ENCODE peak calls at places on chromosome 7, in four cellular contexts. X, M, V and K are unnamed samples.

GRCh38 chr7:20026762-20027161 is 190.4 kb downstream of the MACC1 start:
- ATAC-seq in V (no peak), M (no peak), X (no peak), K (no peak)

GRCh38 chr7:133978502-133979295 is 148.4 kb upstream of the LRGUK start:
- ATAC-seq in X (no peak), V (no peak), M (no peak), K (no peak)

GRCh38 chr7:47153571-47153970 is 428.3 kb downstream of the TNS3 start:
- ATAC-seq in X (peak), V (no peak), M (no peak), K (no peak)

GRCh38 chr7:126685018-126685573 is 567.6 kb downstream of the GRM8 start:
- ATAC-seq in M (no peak), V (no peak), X (no peak), K (peak)

GRCh38 chr7:1555046-1555812 is 776 bp downstream of the TMEM184A start:
- ATAC-seq in V (peak), M (no peak), X (peak), K (peak)

GRCh38 chr7:67462781-67463191 is 466.2 kb downstream of the TYW1 start:
- ATAC-seq in V (no peak), X (no peak), M (peak), K (peak)

GRCh38 chr7:84251183-84251845 is 56.7 kb upstream of the SEMA3A start:
- ATAC-seq in X (no peak), M (no peak), V (no peak), K (no peak)

GRCh38 chr7:74599251-74599650 is 58.3 kb upstream of the GTF2I start:
- ATAC-seq in M (no peak), V (no peak), X (no peak), K (no peak)

GRCh38 chr7:157515342-157516041 is 178.7 kb downstream of the DNAJB6 start:
- ATAC-seq in X (peak), M (no peak), V (no peak), K (no peak)

GRCh38 chr7:136687693-136688322 is 180.6 kb upstream of the CHRM2 start:
- ATAC-seq in M (no peak), X (no peak), V (peak), K (no peak)

GRCh38 chr7:18221377-18222290 is 194.0 kb upstream of the PRPS1L1 start:
- ATAC-seq in X (no peak), M (peak), V (no peak), K (no peak)

GRCh38 chr7:131110294-131111080 is 217.2 kb upstream of the MKLN1 start:
- ATAC-seq in V (peak), X (peak), M (no peak), K (no peak)

GRCh38 chr7:43655584-43655983 is 72.7 kb downstream of the STK17A start:
- ATAC-seq in M (no peak), V (no peak), X (no peak), K (no peak)

GRCh38 chr7:90067171-90067570 is 87.1 kb upstream of the STEAP1 start:
- ATAC-seq in X (no peak), M (no peak), V (no peak), K (no peak)

GRCh38 chr7:154440058-154440457 is 387.9 kb downstream of the DPP6 start:
- ATAC-seq in M (no peak), X (no peak), V (no peak), K (no peak)

GRCh38 chr7:142328551-142328950 is 70.7 kb upstream of the PRSS58 start:
- ATAC-seq in X (no peak), V (no peak), M (no peak), K (no peak)

GRCh38 chr7:92749832-92750231 is 86.5 kb downstream of the CDK6 start:
- ATAC-seq in M (no peak), V (no peak), X (no peak), K (no peak)

GRCh38 chr7:136923111-136923510 is 54.7 kb downstream of the CHRM2 start:
- ATAC-seq in X (no peak), M (no peak), V (no peak), K (no peak)

GRCh38 chr7:77338260-77338659 is 77.9 kb downstream of the GSAP start:
- ATAC-seq in M (no peak), V (no peak), X (no peak), K (peak)

GRCh38 chr7:99126921-99127553 is 16.9 kb downstream of the SMURF1 start:
- ATAC-seq in M (peak), V (peak), X (no peak), K (peak)

GRCh38 chr7:47543659-47544058 is 38.3 kb downstream of the TNS3 start:
- ATAC-seq in V (no peak), M (no peak), X (no peak), K (no peak)

GRCh38 chr7:5255832-5256231 is 26.9 kb upstream of the SLC29A4 start:
- ATAC-seq in V (no peak), M (no peak), X (no peak), K (no peak)

GRCh38 chr7:76246804-76247389 is 45.2 kb downstream of the SRRM3 start:
- ATAC-seq in X (peak), M (no peak), V (peak), K (no peak)

GRCh38 chr7:154853063-154853726 is 149.7 kb downstream of the PAXIP1 start:
- ATAC-seq in X (no peak), V (no peak), M (no peak), K (no peak)

GRCh38 chr7:124762611-124763143 is 2.9 kb downstream of the GPR37 start:
- ATAC-seq in M (no peak), V (no peak), X (peak), K (no peak)

GRCh38 chr7:120662291-120662690 is 195.7 kb downstream of the TSPAN12 start:
- ATAC-seq in M (no peak), V (no peak), X (no peak), K (no peak)

GRCh38 chr7:18626086-18626485 is 130.5 kb downstream of the HDAC9 start:
- ATAC-seq in V (no peak), M (peak), X (no peak), K (no peak)

GRCh38 chr7:21651697-21652096 is 108.9 kb downstream of the DNAH11 start:
- ATAC-seq in X (no peak), M (no peak), V (no peak), K (no peak)

GRCh38 chr7:74057216-74057925 is 26.2 kb upstream of the LIMK1 start:
- ATAC-seq in X (no peak), V (no peak), M (no peak), K (no peak)

GRCh38 chr7:6382797-6383196 is 65.0 kb downstream of the DAGLB start:
- ATAC-seq in V (peak), M (no peak), X (no peak), K (no peak)

GRCh38 chr7:17617857-17618651 is 319.6 kb downstream of the AHR start:
- ATAC-seq in X (peak), V (no peak), M (no peak), K (no peak)

GRCh38 chr7:27134392-27134791 is 3.8 kb upstream of the HOXA4 start:
- ATAC-seq in M (no peak), X (no peak), V (no peak), K (peak)

GRCh38 chr7:619356-619840 is 99.8 kb upstream of the PDGFA start:
- ATAC-seq in M (no peak), X (no peak), V (no peak), K (no peak)

GRCh38 chr7:130394421-130395188 is 14.3 kb downstream of the CPA1 start:
- ATAC-seq in X (no peak), M (no peak), V (peak), K (no peak)

GRCh38 chr7:101828308-101829020 is 11.0 kb downstream of the CUX1 start:
- ATAC-seq in M (peak), V (no peak), X (no peak), K (no peak)

GRCh38 chr7:43110790-43111362 is 1.6 kb upstream of the HECW1 start:
- ATAC-seq in M (no peak), X (no peak), V (no peak), K (no peak)

DNA sequence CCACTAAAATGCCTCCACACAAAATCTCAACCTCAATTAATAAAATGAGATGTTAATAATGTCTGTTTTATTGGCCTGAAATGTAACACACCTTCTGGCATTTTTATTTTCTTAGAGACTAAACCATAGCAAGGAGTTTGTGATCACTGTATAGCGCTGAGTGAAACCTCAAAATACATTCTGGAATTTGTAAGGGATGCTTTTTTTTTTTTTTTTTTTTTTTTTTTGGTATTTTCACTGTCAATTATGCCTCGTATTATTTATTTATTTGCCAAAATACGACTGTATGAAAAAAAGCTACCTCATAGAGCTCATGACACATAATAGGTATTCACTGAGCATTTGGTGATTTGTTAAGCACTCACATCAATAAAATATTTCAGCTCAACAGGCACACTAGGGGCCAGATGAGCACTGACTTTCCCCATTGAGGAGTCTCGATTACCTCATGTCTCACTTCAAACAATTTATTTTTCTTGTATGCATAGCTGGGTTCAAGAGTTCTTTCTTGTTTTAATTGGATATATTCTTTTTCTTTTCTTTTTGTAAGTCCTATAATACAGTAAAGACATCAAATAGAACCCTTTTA is 36.5 kb downstream of the SEMA3C start:
- ATAC-seq in V (no peak), M (no peak), X (no peak), K (no peak)
- H3K27ac ChIP-seq in V (no peak), M (no peak), X (no peak), K (no peak)

GRCh38 chr7:150451833-150452431 is 1.5 kb downstream of the GIMAP8 start:
- ATAC-seq in V (no peak), X (no peak), M (peak), K (no peak)

GRCh38 chr7:150450491-150450992 is at the start of gene GIMAP8:
- ATAC-seq in X (peak), V (no peak), M (peak), K (peak)

GRCh38 chr7:150453186-150453585 is 2.8 kb downstream of the GIMAP8 start:
- ATAC-seq in M (no peak), X (no peak), V (no peak), K (no peak)

GRCh38 chr7:150449206-150449956 is 1.0 kb upstream of the GIMAP8 start:
- ATAC-seq in X (no peak), M (no peak), V (peak), K (no peak)

GRCh38 chr7:150451097-150451793 is 815 bp downstream of the GIMAP8 start:
- ATAC-seq in X (no peak), V (no peak), M (peak), K (peak)
- TF ChIP-seq POLR2A in X (no peak), V (no peak), M (no peak), K (peak)

DNA sequence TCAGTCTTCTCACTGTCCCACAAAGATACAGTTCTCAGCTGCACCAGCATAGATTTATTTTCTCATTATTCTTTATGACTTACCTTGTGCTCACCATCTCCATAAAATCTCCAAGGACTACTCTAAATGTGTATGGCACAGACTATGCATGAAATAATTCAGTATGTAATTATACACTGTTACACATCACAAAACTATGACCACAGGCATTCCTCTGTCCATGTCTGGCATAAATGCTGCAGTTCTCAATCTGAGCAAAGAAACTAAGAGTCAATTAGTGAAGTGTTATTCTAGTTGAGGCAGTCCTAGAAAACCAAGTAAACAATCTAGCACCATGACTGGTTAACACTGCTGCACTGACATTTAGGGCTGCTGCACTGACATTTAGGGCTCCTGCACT is 2.7 kb downstream of the CYCS start:
- ATAC-seq in X (no peak), M (no peak), V (no peak), K (no peak)
- H3K27ac ChIP-seq in X (no peak), M (no peak), V (no peak), K (no peak)

GRCh38 chr7:51139796-51140195 is 176.8 kb downstream of the COBL start:
- ATAC-seq in X (no peak), M (no peak), V (no peak), K (no peak)
- TF ChIP-seq POLR2A in X (no peak), M (no peak), V (no peak), K (no peak)

GRCh38 chr7:151694441-151694827 is 174.7 kb upstream of the RHEB start:
- ATAC-seq in X (no peak), M (no peak), V (no peak), K (no peak)
- H3K27ac ChIP-seq in X (no peak), M (peak), V (no peak), K (peak)

GRCh38 chr7:151079199-151079910 is 1.3 kb downstream of the FASTK start:
- ATAC-seq in X (no peak), V (no peak), M (no peak), K (no peak)

GRCh38 chr7:151082151-151083070 is 882 bp downstream of the TMUB1 start:
- ATAC-seq in M (no peak), X (no peak), V (no peak), K (no peak)

GRCh38 chr7:151080091-151080521 is 503 bp downstream of the FASTK start:
- ATAC-seq in X (peak), M (peak), V (peak), K (peak)

GRCh38 chr7:151081170-151082101 is 827 bp upstream of the FASTK start:
- ATAC-seq in M (peak), V (peak), X (peak), K (peak)

DNA sequence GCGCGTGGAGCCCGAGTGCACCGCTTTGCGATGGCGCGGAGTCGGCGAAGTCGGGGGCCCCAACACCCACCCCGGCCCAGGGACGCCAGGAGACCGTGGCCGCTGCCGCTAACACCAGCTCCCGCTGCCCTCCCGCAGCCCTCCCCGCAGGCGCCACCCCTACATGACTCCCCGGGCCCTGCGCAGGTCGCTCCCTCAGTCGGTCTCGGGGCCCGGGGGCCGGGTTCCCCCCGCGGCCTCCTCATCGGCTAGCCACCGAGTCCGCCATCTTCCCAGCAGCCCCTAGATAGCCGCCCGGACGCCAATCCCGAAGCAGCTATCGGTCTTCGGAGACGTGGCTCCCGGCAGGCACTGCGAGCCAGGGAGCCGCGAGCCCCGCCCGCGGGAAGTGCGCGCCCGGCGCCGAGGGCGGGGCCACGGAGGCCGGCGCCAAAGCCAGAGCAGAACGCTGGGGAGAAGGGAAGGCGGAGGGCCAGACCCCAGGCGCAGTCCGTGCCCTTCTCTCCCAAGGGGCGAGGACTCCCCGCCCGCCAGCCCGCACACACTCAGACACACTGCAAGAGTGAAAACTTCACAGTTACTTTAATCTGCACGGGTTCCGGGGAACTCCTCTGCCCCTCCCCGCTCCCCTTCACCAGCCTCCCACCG is at the start of gene FASTK:
- ATAC-seq in V (peak), M (peak), X (peak), K (peak)
- TF ChIP-seq POLR2A in V (peak), M (no peak), X (peak), K (peak)

GRCh38 chr7:102933763-102934162 is 21.0 kb downstream of the LRRC17 start:
- ATAC-seq in X (no peak), V (no peak), M (peak), K (peak)

GRCh38 chr7:102938679-102939078 is 25.9 kb downstream of the LRRC17 start:
- ATAC-seq in V (no peak), M (no peak), X (no peak), K (no peak)

GRCh38 chr7:102934267-102934666 is 21.5 kb downstream of the LRRC17 start:
- ATAC-seq in V (no peak), X (no peak), M (no peak), K (peak)

GRCh38 chr7:102934670-102935069 is 21.9 kb downstream of the LRRC17 start:
- ATAC-seq in V (no peak), M (no peak), X (no peak), K (no peak)

DNA sequence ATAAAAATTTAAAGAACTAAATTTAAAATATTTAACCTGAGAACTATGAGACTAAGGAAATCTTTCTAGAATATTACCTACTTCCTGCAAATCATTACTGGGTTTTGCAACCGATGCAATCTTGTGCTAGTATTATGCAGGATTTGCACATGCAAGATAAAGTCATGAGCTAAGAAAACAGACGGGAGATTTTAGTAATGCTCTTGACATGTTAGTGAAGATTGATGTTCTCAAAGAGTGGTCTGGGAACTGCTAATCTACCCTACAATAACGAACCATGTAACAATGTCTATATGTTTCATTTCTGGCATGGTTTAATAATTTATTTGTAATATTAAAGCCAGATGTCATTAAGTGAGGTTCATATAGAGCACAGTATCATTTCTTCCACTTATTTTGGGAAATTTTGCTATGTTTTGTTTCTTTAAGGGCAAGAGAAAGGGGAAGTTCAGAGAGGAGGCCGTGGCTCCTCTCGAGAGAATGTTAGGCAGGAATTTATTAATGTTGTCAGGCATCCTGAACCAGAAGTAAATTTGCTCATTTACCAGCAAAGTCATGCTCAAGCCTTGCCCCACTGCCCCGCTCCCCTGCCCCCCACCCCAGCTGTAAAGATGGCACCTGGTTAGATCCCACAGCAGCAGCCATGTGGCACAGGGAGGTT is 22.8 kb downstream of the LRRC17 start:
- ATAC-seq in X (no peak), V (peak), M (no peak), K (no peak)
- H3K27ac ChIP-seq in X (no peak), V (peak), M (no peak), K (no peak)

GRCh38 chr7:148223130-148223529 is 367.4 kb upstream of the C7orf33 start:
- ATAC-seq in V (no peak), X (no peak), M (no peak), K (no peak)
- TF ChIP-seq POLR2A in V (no peak), X (no peak), M (no peak), K (no peak)

GRCh38 chr7:149719912-149720335 is 53.5 kb downstream of the ZNF467 start:
- ATAC-seq in X (peak), V (peak), M (peak), K (no peak)
- H3K27ac ChIP-seq in X (no peak), V (peak), M (peak), K (peak)

GRCh38 chr7:10939911-10940747 is 33.5 kb upstream of the PHF14 start:
- ATAC-seq in V (peak), M (peak), X (peak), K (peak)
- TF ChIP-seq POLR2A in V (peak), M (no peak), X (peak), K (peak)